ENCODE peak calls at places on chromosomes 13 and 19, in nine cellular contexts. P is HCT116, C is endothelial cell of umbilical vein, T is heart left ventricle, M is stomach, I is uterus, B is IMR-90, R is breast epithelium, O is body of pancreas. W is an unnamed sample. For H3K4me1, the result is how much of the 10 kb centered on the place peaks cover.

GRCh38 chr19:39138221-39139211 is 12.9 kb downstream of the PAK4 start:
- DNase-seq in P (no peak), C (no peak), T (no peak), M (no peak), I (no peak), B (no peak), R (no peak), O (peak), W (peak)

GRCh38 chr19:30711296-30711695 is 339.1 kb downstream of the ZNF536 start:
- DNase-seq in P (no peak), C (no peak), T (no peak), M (no peak), I (no peak), B (no peak), R (no peak), O (peak), W (no peak)

GRCh38 chr19:28521614-28522544 is 691.1 kb downstream of the UQCRFS1 start:
- DNase-seq in P (no peak), C (no peak), T (no peak), M (no peak), I (no peak), B (no peak), R (no peak), O (no peak), W (no peak)

GRCh38 chr19:49997709-49998108 is 27.5 kb downstream of the VRK3 start:
- DNase-seq in P (peak), C (peak), T (no peak), M (no peak), I (no peak), B (peak), R (no peak), O (peak), W (no peak)

GRCh38 chr19:4138445-4138844 is 14.5 kb upstream of the MAP2K2 start:
- DNase-seq in P (no peak), C (no peak), T (no peak), M (no peak), I (no peak), B (no peak), R (no peak), O (no peak), W (no peak)

GRCh38 chr13:74747186-74747955 is 613.2 kb upstream of the KLF12 start:
- DNase-seq in P (no peak), C (no peak), T (no peak), M (no peak), I (no peak), B (no peak), R (no peak), O (no peak), W (no peak)

GRCh38 chr13:53250272-53250875 is 221.8 kb downstream of the OLFM4 start:
- DNase-seq in P (peak), C (peak), T (no peak), M (no peak), I (no peak), B (peak), R (no peak), O (peak), W (no peak)

GRCh38 chr19:55603581-55604292 is 1.7 kb upstream of the ZNF865 start:
- DNase-seq in P (no peak), C (no peak), T (no peak), M (no peak), I (no peak), B (no peak), R (no peak), O (no peak), W (no peak)

GRCh38 chr19:13149628-13150186 is 468 bp downstream of the STX10 start:
- DNase-seq in P (no peak), C (peak), T (peak), M (peak), I (no peak), B (no peak), R (no peak), O (peak), W (peak)

GRCh38 chr19:1279782-1280341 is 4.5 kb downstream of the FAM174C start:
- DNase-seq in P (peak), C (peak), T (peak), M (peak), I (peak), B (peak), R (peak), O (peak), W (peak)
- TF ChIP-seq POLR2A in P (no peak), C (no peak), T (no peak), M (no peak), I (no peak), B (peak), R (no peak), O (no peak), W (no peak)

DNA sequence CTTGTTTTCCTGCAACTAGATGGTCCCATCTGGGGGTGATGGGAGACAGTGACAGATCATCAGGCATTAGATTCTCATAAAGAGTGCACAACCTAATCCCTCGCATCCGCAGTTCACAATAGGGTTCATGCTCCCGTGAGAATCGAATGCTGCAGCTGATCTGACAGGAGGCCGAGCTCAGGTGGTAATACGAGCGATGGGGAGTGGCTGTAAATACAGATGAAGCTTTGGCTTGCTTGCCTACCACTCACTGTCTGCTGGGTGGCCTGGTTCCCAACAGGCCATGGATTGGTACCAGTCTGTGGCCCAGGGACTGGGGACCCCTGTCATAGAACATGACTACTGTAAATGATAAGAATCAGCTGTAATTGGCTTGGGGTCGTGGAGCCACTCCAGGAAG is 28.0 kb downstream of the WDR88 start:
- DNase-seq in P (no peak), C (no peak), T (no peak), M (no peak), I (no peak), B (no peak), R (no peak), O (no peak), W (no peak)
- H3K4me3 ChIP-seq in P (no peak), C (no peak), T (no peak), M (no peak), I (no peak), B (no peak), R (no peak), O (no peak), W (no peak)

DNA sequence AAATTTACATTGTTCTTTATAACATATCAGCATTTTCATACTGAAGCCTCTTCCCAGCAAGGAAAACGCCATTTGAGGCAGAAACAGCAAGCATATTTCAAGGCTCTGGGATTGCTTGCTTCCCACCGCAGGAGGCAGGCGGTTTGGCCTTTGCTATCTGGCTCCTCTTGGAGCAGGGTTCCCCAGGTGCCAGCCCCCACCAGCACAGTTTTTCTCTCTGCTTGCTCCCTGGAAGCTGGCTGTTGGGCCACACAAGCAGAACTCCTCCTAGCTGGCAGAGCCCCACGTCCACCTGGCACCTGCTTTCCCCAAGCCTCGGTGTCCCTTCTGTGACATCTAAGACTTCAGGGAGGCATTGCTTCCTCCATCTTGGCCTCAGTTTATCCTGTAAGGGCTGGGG is 16.7 kb downstream of the GATAD2A start:
- DNase-seq in P (no peak), C (no peak), T (no peak), M (no peak), I (no peak), B (no peak), R (no peak), O (no peak), W (no peak)
- H3K4me1 ChIP-seq in P (under half), C (under half), T (half or more), M (half or more), I (under half), B (under half), R (under half), O (under half), W (under half)

GRCh38 chr19:33381101-33381500 is 7.6 kb downstream of the CEBPG start:
- DNase-seq in P (no peak), C (no peak), T (no peak), M (no peak), I (no peak), B (no peak), R (no peak), O (no peak), W (no peak)

GRCh38 chr19:33383722-33384292 is 10.3 kb downstream of the CEBPG start:
- DNase-seq in P (no peak), C (no peak), T (no peak), M (no peak), I (no peak), B (no peak), R (peak), O (no peak), W (no peak)

GRCh38 chr19:33384983-33385382 is 11.5 kb downstream of the CEBPG start:
- DNase-seq in P (no peak), C (no peak), T (no peak), M (no peak), I (no peak), B (no peak), R (peak), O (no peak), W (no peak)

GRCh38 chr19:33379151-33379829 is 5.8 kb downstream of the CEBPG start:
- DNase-seq in P (no peak), C (no peak), T (no peak), M (no peak), I (no peak), B (no peak), R (no peak), O (no peak), W (no peak)

GRCh38 chr19:33382006-33382405 is 8.5 kb downstream of the CEBPG start:
- DNase-seq in P (no peak), C (no peak), T (no peak), M (no peak), I (no peak), B (no peak), R (no peak), O (no peak), W (no peak)
- TF ChIP-seq POLR2A in P (no peak), C (no peak), T (no peak), M (no peak), I (no peak), B (no peak), R (no peak), O (no peak), W (no peak)

GRCh38 chr13:107822006-107822405 is 393.3 kb downstream of the LIG4 start:
- DNase-seq in P (no peak), C (peak), T (no peak), M (no peak), I (no peak), B (no peak), R (no peak), O (no peak), W (no peak)
- H3K4me3 ChIP-seq in P (no peak), C (no peak), T (no peak), M (no peak), I (no peak), B (no peak), R (no peak), O (no peak), W (no peak)